ENCODE peak calls at places on chromosomes 5 and 9, in six cellular contexts. M is KBM-7; F is AG20443; L is colonic mucosa; R is activated CD8-positive, alpha-beta memory T cell treated with anti-CD3 and anti-CD28 coated beads for 4 hours; H is Caki2. T is an unnamed sample.

GRCh38 chr9:136739509-136739908 is 3.2 kb downstream of the LCN10 start:
- DNase-seq in H (no peak), R (no peak), F (no peak), L (no peak), M (no peak), T (no peak)

GRCh38 chr9:91664669-91665068 is 241.0 kb upstream of the NFIL3 start:
- DNase-seq in F (no peak), R (no peak), L (no peak), M (no peak), H (no peak), T (no peak)

GRCh38 chr5:160242140-160242539 is 12.8 kb downstream of the FABP6 start:
- DNase-seq in H (peak; percentile 59), F (no peak), M (no peak), L (no peak), R (no peak), T (no peak)

GRCh38 chr9:127862075-127863011 is 7.9 kb upstream of the ENG start:
- DNase-seq in H (no peak), F (no peak), R (peak; percentile 10), L (peak; percentile 68), M (peak; percentile 98), T (no peak)

GRCh38 chr5:124867064-124867707 is 120.7 kb upstream of the ZNF608 start:
- DNase-seq in M (peak; percentile 17), F (peak; percentile 79), L (no peak), H (no peak), R (no peak), T (no peak)

GRCh38 chr9:128431207-128431606 is 10.6 kb downstream of the CERCAM start:
- DNase-seq in L (no peak), H (no peak), R (no peak), M (no peak), F (no peak), T (no peak)

GRCh38 chr9:13552606-13553215 is 273.2 kb upstream of the MPDZ start:
- DNase-seq in L (no peak), F (no peak), M (no peak), R (no peak), H (no peak), T (no peak)

GRCh38 chr9:92332577-92333287 is 7.0 kb downstream of the CENPP start:
- DNase-seq in F (no peak), H (no peak), M (no peak), R (no peak), L (no peak), T (no peak)

GRCh38 chr9:130927995-130928900 is 10.8 kb downstream of the FIBCD1 start:
- DNase-seq in F (peak; percentile 34), R (no peak), M (no peak), L (peak; percentile 79), H (peak; percentile 88), T (peak; percentile 55)

GRCh38 chr9:97527626-97528528 is 26.4 kb downstream of the TMOD1 start:
- DNase-seq in L (no peak), H (no peak), R (no peak), M (no peak), F (no peak), T (no peak)

GRCh38 chr9:125631391-125632085 is 75.5 kb downstream of the MAPKAP1 start:
- DNase-seq in M (peak; percentile 57), F (peak; percentile 74), L (peak; percentile 40), R (no peak), H (peak; percentile 28), T (no peak)

GRCh38 chr5:17910318-17910717 is 276.1 kb downstream of the TAF11L14 start:
- DNase-seq in M (no peak), L (no peak), R (no peak), F (no peak), H (no peak), T (no peak)

GRCh38 chr9:115525438-115526058 is 407.6 kb upstream of the TNC start:
- DNase-seq in M (no peak), L (no peak), R (no peak), H (no peak), F (no peak), T (no peak)

GRCh38 chr5:146662229-146662628 is 146.2 kb upstream of the GPR151 start:
- DNase-seq in L (no peak), H (no peak), M (peak; percentile 41), F (peak; percentile 17), R (no peak), T (peak; percentile 3)

GRCh38 chr5:123571927-123572326 is 60.0 kb downstream of the CSNK1G3 start:
- DNase-seq in F (no peak), L (no peak), M (peak; percentile 37), H (no peak), R (no peak), T (no peak)

GRCh38 chr5:42993516-42994284 is 46.4 kb downstream of the ANXA2R start:
- DNase-seq in H (no peak), M (peak; percentile 78), F (peak; percentile 22), R (no peak), L (peak; percentile 35), T (no peak)

GRCh38 chr5:73826761-73827450 is 200.9 kb downstream of the ARHGEF28 start:
- DNase-seq in R (no peak), L (no peak), M (no peak), H (peak; percentile 86), F (peak; percentile 61), T (no peak)

GRCh38 chr9:79007701-79008483 is 563.9 kb upstream of the TLE4 start:
- DNase-seq in M (peak; percentile 15), F (no peak), L (no peak), R (no peak), H (no peak), T (no peak)

GRCh38 chr9:100472725-100473261 is at the start of gene TMEFF1:
- DNase-seq in F (peak; percentile 91), M (peak; percentile 50), L (peak; percentile 28), R (no peak), H (peak; percentile 33), T (no peak)

T was measured in HCT116.